ENCODE peak calls at places on chromosomes 13 and 19, in ten cellular contexts. R, Z, J, U, X, B, O, C, V and A are unnamed samples.

GRCh38 chr13:70339738-70340137 is 231.5 kb upstream of the KLHL1 start:
- DNase-seq in R (no peak), Z (peak), J (peak), U (peak), X (peak), B (no peak), O (no peak), C (no peak), V (no peak), A (peak)

GRCh38 chr19:3632739-3633558 is 6.4 kb upstream of the CACTIN start:
- DNase-seq in R (no peak), Z (no peak), J (no peak), U (no peak), X (no peak), B (peak), O (no peak), C (no peak), V (no peak), A (no peak)

GRCh38 chr13:109945206-109945960 is 159.0 kb upstream of the IRS2 start:
- DNase-seq in R (no peak), Z (peak), J (no peak), U (no peak), X (peak), B (no peak), O (no peak), C (no peak), V (no peak), A (no peak)

GRCh38 chr13:35016362-35017148 is 74.5 kb downstream of the NBEA start:
- DNase-seq in R (no peak), Z (no peak), J (no peak), U (no peak), X (no peak), B (peak), O (no peak), C (no peak), V (no peak), A (no peak)

GRCh38 chr13:108859202-108860012 is 230.0 kb downstream of the MYO16 start:
- DNase-seq in R (no peak), Z (no peak), J (no peak), U (no peak), X (peak), B (no peak), O (no peak), C (no peak), V (no peak), A (no peak)

GRCh38 chr19:21321134-21321533 is 8.1 kb downstream of the ZNF708 start:
- DNase-seq in R (no peak), Z (no peak), J (no peak), U (no peak), X (no peak), B (no peak), O (peak), C (no peak), V (no peak), A (no peak)

GRCh38 chr13:22311734-22312404 is 641.0 kb downstream of the FGF9 start:
- DNase-seq in R (no peak), Z (no peak), J (no peak), U (no peak), X (no peak), B (peak), O (no peak), C (no peak), V (peak), A (peak)

GRCh38 chr19:29596885-29597525 is 9.1 kb upstream of the POP4 start:
- DNase-seq in R (peak), Z (peak), J (peak), U (no peak), X (peak), B (peak), O (no peak), C (no peak), V (no peak), A (peak)

GRCh38 chr13:71513414-71514063 is 353.5 kb downstream of the DACH1 start:
- DNase-seq in R (no peak), Z (no peak), J (no peak), U (no peak), X (no peak), B (no peak), O (no peak), C (no peak), V (no peak), A (no peak)

GRCh38 chr13:99686157-99686572 is 184.9 kb downstream of the TM9SF2 start:
- DNase-seq in R (no peak), Z (peak), J (peak), U (no peak), X (peak), B (no peak), O (no peak), C (no peak), V (peak), A (peak)

GRCh38 chr13:70206671-70207070 is 98.4 kb upstream of the KLHL1 start:
- DNase-seq in R (no peak), Z (no peak), J (no peak), U (no peak), X (no peak), B (no peak), O (no peak), C (no peak), V (no peak), A (no peak)

GRCh38 chr13:107554355-107554905 is 660.9 kb downstream of the LIG4 start:
- DNase-seq in R (peak), Z (no peak), J (no peak), U (no peak), X (no peak), B (no peak), O (no peak), C (no peak), V (no peak), A (no peak)

GRCh38 chr13:64529874-64530485 is 2700.2 kb downstream of the PCDH9 start:
- DNase-seq in R (no peak), Z (peak), J (peak), U (peak), X (peak), B (peak), O (no peak), C (no peak), V (no peak), A (peak)

GRCh38 chr13:59960683-59961082 is 203.0 kb downstream of the DIAPH3 start:
- DNase-seq in R (no peak), Z (no peak), J (no peak), U (no peak), X (no peak), B (no peak), O (no peak), C (no peak), V (no peak), A (no peak)

GRCh38 chr13:34733720-34734119 is 208.3 kb upstream of the NBEA start:
- DNase-seq in R (no peak), Z (peak), J (no peak), U (no peak), X (peak), B (no peak), O (no peak), C (no peak), V (no peak), A (no peak)

GRCh38 chr19:50994129-50994528 is 7.3 kb downstream of the KLK8 start:
- DNase-seq in R (no peak), Z (no peak), J (no peak), U (peak), X (no peak), B (no peak), O (no peak), C (no peak), V (no peak), A (peak)

GRCh38 chr19:53771133-53771532 is 53.0 kb downstream of the NLRP12 start:
- DNase-seq in R (no peak), Z (peak), J (no peak), U (no peak), X (no peak), B (no peak), O (no peak), C (no peak), V (no peak), A (no peak)

GRCh38 chr19:20422616-20423205 is 142.9 kb downstream of the ZNF737 start:
- DNase-seq in R (no peak), Z (no peak), J (peak), U (no peak), X (no peak), B (peak), O (no peak), C (no peak), V (peak), A (peak)

GRCh38 chr19:3580156-3580955 is 4.9 kb upstream of the GIPC3 start:
- DNase-seq in R (no peak), Z (peak), J (no peak), U (no peak), X (peak), B (peak), O (no peak), C (no peak), V (no peak), A (no peak)

GRCh38 chr19:11673608-11674041 is 65.1 kb downstream of the ZNF823 start:
- DNase-seq in R (no peak), Z (peak), J (peak), U (no peak), X (peak), B (peak), O (peak), C (no peak), V (peak), A (peak)

GRCh38 chr19:55173717-55174409 is 6.2 kb downstream of the SYT5 start:
- DNase-seq in R (no peak), Z (peak), J (peak), U (peak), X (peak), B (peak), O (peak), C (no peak), V (peak), A (peak)

GRCh38 chr13:103287659-103288058 is 221.4 kb upstream of the SLC10A2 start:
- DNase-seq in R (no peak), Z (peak), J (no peak), U (no peak), X (peak), B (no peak), O (no peak), C (no peak), V (no peak), A (no peak)

GRCh38 chr19:16588824-16589577 is 16.8 kb upstream of the SLC35E1 start:
- DNase-seq in R (no peak), Z (no peak), J (no peak), U (peak), X (no peak), B (no peak), O (peak), C (no peak), V (no peak), A (no peak)

GRCh38 chr19:45304141-45304926 is 18.3 kb downstream of the CKM start:
- DNase-seq in R (no peak), Z (no peak), J (no peak), U (no peak), X (no peak), B (no peak), O (no peak), C (no peak), V (no peak), A (no peak)